ENCODE peak calls at places on chromosome 1, in nine cellular contexts. One of them, this sample, is unnamed.

GRCh38 chr1:220906561-220907334 is 27.5 kb downstream of the HLX start:
- DNase-seq in amygdala: no peak
- DNase-seq in HuH-7.5: no peak
- DNase-seq in ELR: peak; percentile 48
- DNase-seq in NCI-H1694 treated with DMSO at 0.1 percent for 48 hours: no peak
- DNase-seq in aorta: no peak
- DNase-seq in NCI-H1417: no peak
- DNase-seq in H54: peak; percentile 34
- DNase-seq in amniotic epithelial cell: peak; percentile 37
- DNase-seq in this sample: no peak

GRCh38 chr1:162854245-162854860 is 6.6 kb downstream of the CCDC190 start:
- DNase-seq in NCI-H1694 treated with DMSO at 0.1 percent for 48 hours: peak; percentile 74
- DNase-seq in NCI-H1417: peak; percentile 74
- DNase-seq in ELR: peak; percentile 92
- DNase-seq in H54: peak; percentile 37
- DNase-seq in HuH-7.5: peak; percentile 29
- DNase-seq in amygdala: peak; percentile 5
- DNase-seq in amniotic epithelial cell: peak; percentile 73
- DNase-seq in aorta: peak; percentile 76
- DNase-seq in this sample: peak; percentile 45

GRCh38 chr1:16205891-16206546 is 6.4 kb downstream of the ARHGEF19 start:
- DNase-seq in NCI-H1417: no peak
- DNase-seq in amniotic epithelial cell: no peak
- DNase-seq in H54: no peak
- DNase-seq in amygdala: no peak
- DNase-seq in aorta: peak; percentile 65
- DNase-seq in ELR: peak; percentile 17
- DNase-seq in NCI-H1694 treated with DMSO at 0.1 percent for 48 hours: no peak
- DNase-seq in HuH-7.5: no peak
- DNase-seq in this sample: peak; percentile 74

GRCh38 chr1:46174448-46175231 is at the start of gene TSPAN1:
- DNase-seq in NCI-H1417: no peak
- DNase-seq in H54: no peak
- DNase-seq in HuH-7.5: no peak
- DNase-seq in ELR: peak; percentile 19
- DNase-seq in NCI-H1694 treated with DMSO at 0.1 percent for 48 hours: no peak
- DNase-seq in amniotic epithelial cell: peak; percentile 38
- DNase-seq in aorta: peak; percentile 72
- DNase-seq in amygdala: no peak
- DNase-seq in this sample: no peak

GRCh38 chr1:212485895-212486590 is 53.3 kb downstream of the NENF start:
- DNase-seq in amygdala: peak; percentile 26
- DNase-seq in amniotic epithelial cell: peak; percentile 90
- DNase-seq in NCI-H1694 treated with DMSO at 0.1 percent for 48 hours: no peak
- DNase-seq in ELR: peak; percentile 96
- DNase-seq in H54: peak; percentile 79
- DNase-seq in aorta: peak; percentile 94
- DNase-seq in HuH-7.5: peak; percentile 25
- DNase-seq in NCI-H1417: peak; percentile 7
- DNase-seq in this sample: peak; percentile 71

GRCh38 chr1:6860401-6860800 is 75.1 kb downstream of the CAMTA1 start:
- DNase-seq in NCI-H1694 treated with DMSO at 0.1 percent for 48 hours: no peak
- DNase-seq in NCI-H1417: no peak
- DNase-seq in ELR: peak; percentile 67
- DNase-seq in aorta: no peak
- DNase-seq in HuH-7.5: no peak
- DNase-seq in amygdala: no peak
- DNase-seq in H54: no peak
- DNase-seq in amniotic epithelial cell: peak; percentile 77
- DNase-seq in this sample: no peak

GRCh38 chr1:233245191-233245765 is 50.2 kb downstream of the PCNX2 start:
- DNase-seq in amniotic epithelial cell: peak; percentile 34
- DNase-seq in H54: no peak
- DNase-seq in amygdala: no peak
- DNase-seq in NCI-H1694 treated with DMSO at 0.1 percent for 48 hours: no peak
- DNase-seq in NCI-H1417: no peak
- DNase-seq in aorta: no peak
- DNase-seq in ELR: no peak
- DNase-seq in HuH-7.5: no peak
- DNase-seq in this sample: no peak

GRCh38 chr1:115323366-115324004 is 14.6 kb downstream of the NGF start:
- DNase-seq in HuH-7.5: no peak
- DNase-seq in aorta: no peak
- DNase-seq in amygdala: no peak
- DNase-seq in ELR: peak; percentile 71
- DNase-seq in H54: no peak
- DNase-seq in NCI-H1694 treated with DMSO at 0.1 percent for 48 hours: no peak
- DNase-seq in NCI-H1417: no peak
- DNase-seq in amniotic epithelial cell: no peak
- DNase-seq in this sample: no peak

GRCh38 chr1:241842565-241842964 is 5.4 kb upstream of the EXO1 start:
- DNase-seq in H54: no peak
- DNase-seq in NCI-H1694 treated with DMSO at 0.1 percent for 48 hours: no peak
- DNase-seq in amniotic epithelial cell: peak; percentile 42
- DNase-seq in aorta: no peak
- DNase-seq in amygdala: no peak
- DNase-seq in ELR: peak; percentile 71
- DNase-seq in HuH-7.5: no peak
- DNase-seq in NCI-H1417: no peak
- DNase-seq in this sample: no peak

This sample was measured in pancreas.